ENCODE peak calls at places on chromosome 5, in six cellular contexts. X is testis, G is ovary, P is gastrocnemius medialis, A is heart left ventricle, T is DND-41. D is an unnamed sample. For H3K36me3, the result is how much of the 10 kb centered on the place peaks cover.

GRCh38 chr5:134124289-134125194 is 10.1 kb downstream of the TCF7 start:
- DNase-seq in A (no peak), P (no peak), T (peak), G (no peak), X (no peak), D (no peak)

GRCh38 chr5:96881511-96882115 is 5.3 kb downstream of the ERAP2 start:
- DNase-seq in P (no peak), G (no peak), X (no peak), A (no peak), T (no peak), D (no peak)

GRCh38 chr5:14273207-14273767 is 130.1 kb downstream of the TRIO start:
- DNase-seq in G (no peak), P (no peak), X (no peak), A (no peak), T (no peak), D (no peak)

GRCh38 chr5:134825212-134825611 is 20.6 kb upstream of the C5orf24 start:
- DNase-seq in T (no peak), P (no peak), X (no peak), A (no peak), G (no peak), D (no peak)

GRCh38 chr5:143676794-143677193 is 135.2 kb upstream of the HMHB1 start:
- DNase-seq in G (no peak), T (no peak), P (no peak), X (no peak), A (peak), D (no peak)

GRCh38 chr5:38872826-38873225 is 27.0 kb downstream of the OSMR start:
- DNase-seq in T (no peak), P (no peak), X (no peak), A (no peak), G (no peak), D (no peak)

GRCh38 chr5:172886974-172887491 is 53.0 kb downstream of the ERGIC1 start:
- DNase-seq in P (peak), A (peak), G (peak), T (no peak), X (peak), D (peak)

GRCh38 chr5:123785160-123786001 is 273.4 kb downstream of the CSNK1G3 start:
- DNase-seq in P (peak), G (no peak), T (no peak), A (no peak), X (no peak), D (no peak)

GRCh38 chr5:79555418-79555817 is 41.5 kb upstream of the HOMER1 start:
- DNase-seq in A (no peak), X (no peak), P (no peak), G (no peak), T (no peak), D (no peak)

GRCh38 chr5:14102666-14103065 is 40.5 kb upstream of the TRIO start:
- DNase-seq in X (no peak), A (no peak), P (no peak), T (no peak), G (no peak), D (no peak)

GRCh38 chr5:118723021-118723338 is 265.4 kb downstream of the DTWD2 start:
- DNase-seq in X (no peak), A (no peak), T (no peak), G (no peak), P (no peak), D (no peak)

GRCh38 chr5:173396311-173396993 is 68.2 kb upstream of the STC2 start:
- DNase-seq in G (no peak), A (no peak), P (no peak), T (peak), X (no peak), D (no peak)

GRCh38 chr5:14486486-14486885 is 95.1 kb upstream of the OTULINL start:
- DNase-seq in T (no peak), P (no peak), A (no peak), G (no peak), X (no peak), D (no peak)

GRCh38 chr5:139605887-139606286 is 42.3 kb upstream of the CXXC5 start:
- DNase-seq in G (no peak), A (no peak), X (no peak), P (no peak), T (no peak), D (no peak)

GRCh38 chr5:58314356-58315045 is 145.4 kb downstream of the PLK2 start:
- DNase-seq in T (no peak), X (no peak), P (no peak), A (no peak), G (no peak), D (no peak)

GRCh38 chr5:147935032-147935431 is 28.7 kb upstream of the C5orf46 start:
- DNase-seq in P (no peak), T (no peak), G (no peak), A (no peak), X (no peak), D (no peak)
- TF ChIP-seq CTCF in P (peak), T (peak), G (no peak), A (peak), X (peak), D (peak)

DNA sequence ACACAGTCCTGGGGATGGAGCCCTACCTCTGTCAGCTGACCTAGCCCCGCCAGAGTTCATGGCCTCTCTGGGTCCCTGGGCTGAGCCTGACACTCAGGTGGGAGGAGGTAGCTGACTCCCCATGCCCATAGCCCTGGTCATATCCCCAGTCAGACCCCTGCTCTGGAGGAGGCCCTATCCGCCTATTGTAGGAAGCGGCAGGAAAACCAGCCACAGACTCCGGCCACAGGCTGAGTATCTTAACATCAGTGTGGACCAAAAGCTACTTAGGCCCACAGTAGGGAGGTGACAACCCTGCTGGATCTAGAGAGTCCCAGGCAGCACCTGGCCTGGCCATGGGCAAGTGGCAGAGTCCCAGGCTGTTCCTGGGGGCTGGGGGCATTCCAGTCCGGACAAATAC is 15.1 kb upstream of the MRNIP start:
- DNase-seq in X (no peak), G (no peak), A (no peak), P (no peak), T (no peak), D (no peak)
- H3K36me3 ChIP-seq in X (under half), G (under half), A (half or more), P (under half), T (half or more), D (under half)

GRCh38 chr5:65197899-65198776 is 283.6 kb downstream of the ADAMTS6 start:
- DNase-seq in X (no peak), G (no peak), T (no peak), P (no peak), A (no peak), D (no peak)
- H3K4me3 ChIP-seq in X (no peak), G (no peak), T (no peak), P (no peak), A (no peak), D (no peak)

GRCh38 chr5:111469905-111470304 is 42.4 kb downstream of the STARD4 start:
- DNase-seq in P (no peak), G (no peak), T (no peak), A (no peak), X (no peak), D (no peak)
- TF ChIP-seq CTCF in P (no peak), G (no peak), T (no peak), A (no peak), X (no peak), D (no peak)

GRCh38 chr5:157802747-157803146 is 56.2 kb downstream of the CLINT1 start:
- DNase-seq in G (no peak), P (no peak), X (no peak), T (no peak), A (no peak), D (no peak)

GRCh38 chr5:157808043-157808442 is 50.9 kb downstream of the CLINT1 start:
- DNase-seq in P (no peak), X (no peak), G (no peak), A (no peak), T (no peak), D (no peak)
- H3K36me3 ChIP-seq in P (under half), X (under half), G (under half), A (half or more), T (half or more), D (half or more)

GRCh38 chr5:83472508-83473343 is 1.2 kb downstream of the VCAN start:
- DNase-seq in T (no peak), P (peak), A (peak), G (peak), X (peak), D (peak)
- H3K4me3 ChIP-seq in T (no peak), P (peak), A (peak), G (peak), X (peak), D (peak)

D was measured in tibial artery.